ENCODE peak calls at places on chromosomes 5 and 9, in nine cellular contexts. S is A549; E is GM12865; O is DMS 273 treated with DMSO at 0.1 percent for 48 hours; Y is effector memory CD4-positive, alpha-beta T cell; Z is NCI-H510A treated with DMSO at 0.1 percent for 48 hours; J is upper lobe of right lung; I is EL; D is NCI-H774. P is an unnamed sample.

GRCh38 chr5:163789870-163790269 is 284.5 kb downstream of the MAT2B start:
- DNase-seq in E (no peak), D (no peak), I (peak), O (no peak), J (no peak), S (no peak), Z (no peak), Y (no peak), P (no peak)

GRCh38 chr5:40041452-40041851 is 616.7 kb upstream of the DAB2 start:
- DNase-seq in J (no peak), D (no peak), S (no peak), I (no peak), Y (no peak), Z (no peak), E (no peak), O (no peak), P (no peak)

GRCh38 chr5:73747696-73748380 is 121.8 kb downstream of the ARHGEF28 start:
- DNase-seq in J (no peak), D (no peak), S (no peak), Y (no peak), I (no peak), Z (no peak), E (no peak), O (no peak), P (no peak)

GRCh38 chr5:2017540-2018389 is 135.0 kb upstream of the IRX4 start:
- DNase-seq in S (peak), O (no peak), I (no peak), D (no peak), J (no peak), Y (no peak), E (peak), Z (no peak), P (no peak)

GRCh38 chr5:153523831-153524230 is 33.4 kb downstream of the GRIA1 start:
- DNase-seq in O (no peak), J (no peak), E (no peak), Y (no peak), D (no peak), Z (no peak), I (peak), S (no peak), P (no peak)

GRCh38 chr5:96896806-96897205 is 20.5 kb downstream of the ERAP2 start:
- DNase-seq in E (peak), Z (no peak), O (no peak), I (no peak), D (no peak), J (no peak), Y (no peak), S (no peak), P (no peak)

GRCh38 chr5:117788596-117788995 is 1199.8 kb downstream of the DTWD2 start:
- DNase-seq in D (no peak), S (peak), Z (no peak), O (no peak), E (no peak), Y (no peak), I (peak), J (no peak), P (peak)

GRCh38 chr9:95511232-95511951 is 5.4 kb downstream of the PTCH1 start:
- DNase-seq in Y (no peak), O (peak), D (peak), Z (peak), I (peak), E (peak), S (peak), J (no peak), P (peak)

GRCh38 chr9:72540348-72540873 is 19.0 kb downstream of the TMC1 start:
- DNase-seq in S (peak), D (no peak), J (no peak), E (no peak), I (peak), O (no peak), Y (no peak), Z (no peak), P (peak)

GRCh38 chr5:38527475-38527874 is 29.0 kb downstream of the LIFR start:
- DNase-seq in O (no peak), E (peak), J (no peak), Y (no peak), S (no peak), I (no peak), Z (no peak), D (no peak), P (no peak)

GRCh38 chr5:5011151-5011550 is 129.0 kb upstream of the ADAMTS16 start:
- DNase-seq in O (no peak), E (no peak), Z (no peak), D (no peak), J (no peak), S (no peak), Y (no peak), I (no peak), P (no peak)

GRCh38 chr5:759111-759741 is 25.3 kb downstream of the ZDHHC11B start:
- DNase-seq in O (no peak), J (peak), S (peak), D (peak), Y (peak), E (no peak), I (no peak), Z (peak), P (no peak)

GRCh38 chr9:122051401-122052346 is 41.4 kb downstream of the TTLL11 start:
- DNase-seq in I (peak), E (peak), S (no peak), D (no peak), J (no peak), O (no peak), Z (no peak), Y (no peak), P (peak)

GRCh38 chr5:163696270-163696887 is 191.0 kb downstream of the MAT2B start:
- DNase-seq in O (peak), I (peak), E (peak), D (peak), Z (no peak), J (no peak), S (peak), Y (no peak), P (peak)

GRCh38 chr9:135388530-135388929 is 91.1 kb upstream of the PPP1R26 start:
- DNase-seq in O (no peak), J (no peak), Z (no peak), D (no peak), I (no peak), Y (no peak), S (no peak), E (no peak), P (no peak)

GRCh38 chr5:147763791-147764525 is 18.6 kb downstream of the JAKMIP2 start:
- DNase-seq in Y (no peak), E (no peak), Z (no peak), O (no peak), I (peak), S (no peak), J (no peak), D (no peak), P (peak)

GRCh38 chr9:132506907-132507669 is 75.3 kb upstream of the BARHL1 start:
- DNase-seq in S (no peak), E (no peak), Y (no peak), J (no peak), Z (no peak), I (no peak), O (no peak), D (no peak), P (no peak)

GRCh38 chr9:84823426-84824271 is 154.1 kb downstream of the NTRK2 start:
- DNase-seq in Y (no peak), D (no peak), E (peak), J (no peak), Z (no peak), S (peak), I (no peak), O (no peak), P (no peak)

GRCh38 chr5:139100825-139101224 is 97.3 kb downstream of the SIL1 start:
- DNase-seq in E (no peak), J (no peak), O (no peak), S (peak), Z (peak), Y (no peak), I (peak), D (no peak), P (no peak)

GRCh38 chr9:9352877-9353481 is 1259.8 kb downstream of the PTPRD start:
- DNase-seq in D (no peak), O (no peak), I (no peak), J (no peak), S (no peak), E (peak), Z (peak), Y (no peak), P (no peak)

GRCh38 chr9:126677188-126678084 is 63.7 kb downstream of the LMX1B start:
- DNase-seq in D (no peak), O (no peak), S (no peak), J (no peak), E (no peak), Z (no peak), Y (no peak), I (no peak), P (no peak)

GRCh38 chr9:123687246-123687721 is 242.6 kb downstream of the DENND1A start:
- DNase-seq in I (no peak), Z (peak), D (no peak), J (no peak), O (no peak), S (no peak), E (no peak), Y (no peak), P (no peak)

GRCh38 chr5:57407391-57407790 is 75.2 kb downstream of the ACTBL2 start:
- DNase-seq in Z (no peak), E (no peak), I (no peak), O (peak), Y (no peak), S (no peak), D (no peak), J (no peak), P (no peak)

GRCh38 chr5:149740866-149741459 is 10.9 kb downstream of the PPARGC1B start:
- DNase-seq in O (no peak), D (no peak), S (no peak), I (no peak), J (no peak), Z (no peak), E (no peak), Y (no peak), P (no peak)

GRCh38 chr5:77311217-77311571 is 100.7 kb downstream of the PDE8B start:
- DNase-seq in Y (no peak), Z (no peak), D (no peak), O (no peak), I (no peak), E (no peak), S (no peak), J (no peak), P (no peak)

GRCh38 chr5:102792705-102793104 is 37.6 kb downstream of the PAM start:
- DNase-seq in I (peak), J (no peak), D (no peak), O (peak), S (peak), Z (no peak), Y (no peak), E (peak), P (no peak)

GRCh38 chr5:138686668-138687067 is 66.6 kb upstream of the CTNNA1 start:
- DNase-seq in S (no peak), Z (no peak), E (no peak), D (no peak), Y (no peak), J (no peak), I (peak), O (no peak), P (peak)

GRCh38 chr9:97518909-97519307 is 17.4 kb downstream of the TMOD1 start:
- DNase-seq in S (peak), Z (peak), I (peak), O (no peak), D (no peak), E (no peak), J (no peak), Y (no peak), P (peak)

GRCh38 chr9:107222020-107222522 is 61.0 kb upstream of the RAD23B start:
- DNase-seq in O (no peak), Z (peak), D (peak), S (peak), J (no peak), Y (no peak), E (no peak), I (peak), P (no peak)

GRCh38 chr5:141508808-141509611 is 20.1 kb downstream of the PCDHGC5 start:
- DNase-seq in O (no peak), J (no peak), Y (no peak), I (peak), D (no peak), S (no peak), E (peak), Z (no peak), P (peak)

GRCh38 chr5:179215576-179215975 is 129.7 kb downstream of the ADAMTS2 start:
- DNase-seq in D (no peak), Z (no peak), E (no peak), Y (no peak), I (peak), S (no peak), J (no peak), O (no peak), P (no peak)

GRCh38 chr5:58887721-58888409 is 305.0 kb downstream of the RAB3C start:
- DNase-seq in Z (no peak), J (no peak), O (no peak), D (no peak), S (no peak), I (peak), E (peak), Y (no peak), P (no peak)

GRCh38 chr5:160021818-160022446 is 13.0 kb downstream of the TTC1 start:
- DNase-seq in Y (peak), E (peak), D (peak), Z (peak), J (no peak), O (peak), S (peak), I (peak), P (peak)

GRCh38 chr9:16276866-16277265 is 593.6 kb downstream of the BNC2 start:
- DNase-seq in Y (no peak), D (no peak), Z (no peak), I (no peak), J (no peak), O (no peak), S (no peak), E (no peak), P (no peak)

GRCh38 chr9:105697871-105698270 is 3.5 kb downstream of the TMEM38B start:
- DNase-seq in E (no peak), O (no peak), Z (no peak), S (no peak), J (no peak), Y (no peak), I (peak), D (no peak), P (no peak)

GRCh38 chr5:17105744-17106450 is 111.5 kb upstream of the BASP1 start:
- DNase-seq in S (no peak), Z (no peak), I (peak), O (no peak), J (no peak), E (no peak), Y (no peak), D (no peak), P (no peak)

GRCh38 chr9:20811872-20812271 is 127.8 kb downstream of the FOCAD start:
- DNase-seq in E (no peak), Z (no peak), I (no peak), J (no peak), S (peak), Y (no peak), O (no peak), D (no peak), P (no peak)

GRCh38 chr5:160278356-160278755 is 34.0 kb downstream of the CCNJL start:
- DNase-seq in S (no peak), E (no peak), D (no peak), Y (no peak), J (no peak), I (no peak), O (peak), Z (no peak), P (no peak)